ENCODE peak calls at places on chromosomes 5 and 9, in six cellular contexts. C is prostate gland; N is right lobe of liver; F is CD8-positive, alpha-beta T cell; S is CD8-positive, alpha-beta memory T cell; G is hepatocyte. L is an unnamed sample. For H3K4me1, the result is how much of the 10 kb centered on the place peaks cover.

GRCh38 chr5:169978744-169979143 is 1.6 kb downstream of the INSYN2B start:
- DNase-seq in C (no peak), N (no peak), G (no peak), S (no peak), F (no peak), L (no peak)

GRCh38 chr5:59798862-59799667 is 94.5 kb downstream of the PDE4D start:
- DNase-seq in C (peak), F (no peak), N (no peak), S (no peak), G (peak), L (peak)

GRCh38 chr9:37187269-37187668 is 66.9 kb downstream of the ZCCHC7 start:
- DNase-seq in C (no peak), S (no peak), N (no peak), G (no peak), F (no peak), L (no peak)

GRCh38 chr5:107670927-107671741 is at the start of gene EFNA5:
- DNase-seq in F (no peak), N (no peak), C (peak), S (no peak), G (peak), L (no peak)

GRCh38 chr9:82144803-82145202 is 156.2 kb downstream of the SPATA31D1 start:
- DNase-seq in N (no peak), F (no peak), S (no peak), C (no peak), G (no peak), L (no peak)

GRCh38 chr9:94867842-94868312 is 141.4 kb downstream of the AOPEP start:
- DNase-seq in F (no peak), S (no peak), G (peak), C (no peak), N (no peak), L (peak)

GRCh38 chr9:124110307-124110915 is 98.8 kb downstream of the LHX2 start:
- DNase-seq in S (peak), G (peak), C (peak), F (no peak), N (no peak), L (peak)

GRCh38 chr9:3848445-3849114 is 322.8 kb upstream of the RFX3 start:
- DNase-seq in G (peak), N (no peak), C (no peak), S (no peak), F (no peak), L (peak)

GRCh38 chr9:72883867-72884266 is 69.0 kb downstream of the ALDH1A1 start:
- DNase-seq in N (no peak), F (no peak), S (no peak), G (no peak), C (no peak), L (no peak)

GRCh38 chr9:108784998-108785397 is 70.8 kb downstream of the ACTL7B start:
- DNase-seq in G (no peak), F (no peak), S (no peak), C (no peak), N (no peak), L (no peak)

GRCh38 chr5:125863579-125863978 is 559.6 kb upstream of the GRAMD2B start:
- DNase-seq in N (no peak), C (no peak), S (no peak), F (no peak), G (no peak), L (no peak)

GRCh38 chr9:35736201-35736633 is 3.8 kb downstream of the CREB3 start:
- DNase-seq in N (no peak), C (peak), S (peak), G (peak), F (peak), L (peak)

GRCh38 chr5:171830686-171831085 is 45.1 kb downstream of the SMIM23 start:
- DNase-seq in S (no peak), G (no peak), C (no peak), F (no peak), N (no peak), L (no peak)

GRCh38 chr5:180470966-180471582 is 23.1 kb upstream of the CNOT6 start:
- DNase-seq in G (peak), C (peak), N (no peak), F (peak), S (peak), L (peak)

GRCh38 chr9:133712221-133713100 is 25.7 kb downstream of the SARDH start:
- DNase-seq in C (no peak), F (no peak), S (peak), G (no peak), N (peak), L (no peak)
- H3K4me1 ChIP-seq in C (under half), F (under half), S (under half), G (under half), N (under half), L (half or more)

DNA sequence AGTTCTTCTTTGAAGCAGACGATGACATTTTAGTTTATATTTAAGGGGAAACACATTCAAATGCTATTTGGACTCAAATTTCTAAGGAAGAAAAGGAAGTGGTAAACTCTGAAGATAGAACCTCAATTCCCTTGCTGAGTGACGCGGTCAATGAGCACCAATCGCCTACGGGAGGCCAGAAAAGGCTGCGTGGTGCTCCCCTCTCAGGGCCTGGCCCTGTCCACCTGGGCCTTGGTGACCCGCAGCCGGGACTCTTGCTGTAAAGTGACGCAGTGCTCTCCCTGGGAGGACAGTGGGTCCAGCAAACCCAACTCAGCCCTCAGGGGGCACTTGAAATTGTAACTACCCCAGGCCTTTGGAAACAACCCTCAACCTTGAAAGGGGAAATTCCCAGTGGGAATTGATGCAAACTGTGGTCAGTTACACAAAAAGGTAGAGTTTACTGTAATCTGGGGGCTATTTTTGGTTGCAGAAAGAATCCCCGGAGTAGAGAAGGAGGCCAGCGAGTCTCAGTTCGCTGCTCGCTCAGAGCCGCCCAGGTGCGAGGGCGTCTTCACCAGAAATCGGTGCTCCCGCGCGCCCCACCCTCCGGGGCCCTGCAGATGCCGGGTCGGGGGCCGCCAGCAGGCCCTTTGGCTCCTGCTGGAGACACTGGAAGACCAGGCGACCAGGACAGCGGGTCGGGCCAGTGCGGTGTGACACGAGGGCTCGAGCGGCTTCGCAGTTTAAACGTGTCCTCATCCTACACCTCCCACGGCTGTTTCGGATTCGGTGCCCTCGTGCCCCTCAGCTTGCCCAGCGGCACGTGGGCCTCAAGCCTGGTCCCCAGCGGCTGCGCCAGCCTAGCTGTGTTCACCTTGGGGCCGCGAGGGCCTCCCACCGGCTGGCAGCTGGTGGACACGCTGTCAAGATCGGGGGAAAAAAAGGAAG is 1.4 kb upstream of the ANKRD33B start:
- DNase-seq in C (no peak), S (no peak), F (no peak), G (no peak), N (no peak), L (peak)
- H3K4me1 ChIP-seq in C (under half), S (under half), F (under half), G (under half), N (under half), L (half or more)

GRCh38 chr9:111898331-111899096 is 1.9 kb downstream of the UGCG start:
- DNase-seq in S (no peak), N (no peak), C (no peak), G (no peak), F (no peak), L (no peak)
- H3K4me1 ChIP-seq in S (half or more), N (under half), C (under half), G (under half), F (under half), L (half or more)

DNA sequence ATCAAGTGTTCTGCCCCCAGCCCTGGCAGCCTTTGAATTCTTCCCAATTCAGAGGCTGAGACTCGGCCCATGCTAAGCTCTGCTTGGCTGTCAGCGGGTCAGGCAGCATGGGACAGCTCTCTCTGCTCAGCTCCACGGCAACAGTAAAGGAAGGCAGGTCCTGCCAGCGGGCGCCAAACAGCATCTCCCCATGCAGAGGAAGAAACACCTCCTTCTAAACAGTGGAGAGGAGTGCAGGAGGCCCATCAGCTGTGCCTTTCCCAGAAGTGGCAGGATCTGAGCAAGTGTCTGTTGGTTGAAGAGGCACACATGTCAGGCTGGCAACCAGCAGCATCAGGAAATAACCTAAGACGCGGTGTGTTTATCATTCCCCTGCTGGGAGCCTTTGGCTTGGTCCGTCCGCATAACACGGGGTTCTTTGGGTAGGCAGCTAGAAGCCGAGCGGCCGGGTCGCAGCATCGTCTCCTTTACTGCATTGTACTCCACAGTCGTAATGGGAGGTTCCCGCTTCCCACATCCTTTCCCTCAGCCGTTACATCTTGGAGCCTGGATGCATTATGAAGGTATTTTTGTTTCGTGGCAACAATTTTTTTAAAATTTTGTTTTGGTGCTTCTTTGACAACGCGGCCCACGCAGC is 42.7 kb upstream of the NCS1 start:
- DNase-seq in G (no peak), S (no peak), C (no peak), F (no peak), N (no peak), L (no peak)
- H3K4me1 ChIP-seq in G (under half), S (half or more), C (under half), F (half or more), N (under half), L (under half)

GRCh38 chr9:15229475-15229874 is 77.5 kb downstream of the TTC39B start:
- DNase-seq in S (no peak), N (no peak), F (no peak), G (no peak), C (no peak), L (no peak)
- H3K4me1 ChIP-seq in S (under half), N (under half), F (under half), G (under half), C (under half), L (under half)

GRCh38 chr5:55511010-55511409 is 23.8 kb downstream of the PLPP1 start:
- DNase-seq in C (no peak), N (no peak), F (no peak), S (no peak), G (no peak), L (no peak)
- H3K4me1 ChIP-seq in C (under half), N (under half), F (under half), S (under half), G (under half), L (under half)